ENCODE peak calls at places on chromosomes 13 and 19, in five cellular contexts. One of them, this sample, is unnamed.

GRCh38 chr13:97261254-97262015 is 39.3 kb downstream of the MBNL2 start:
- DNase-seq in EL: no peak
- DNase-seq in NCI-H82: no peak
- DNase-seq in stimulated activated CD8-positive, alpha-beta memory T cell treated with anti-CD3 and anti-CD28 coated beads, Interleukin-4, amount 100 ng/mL, for 1 hour: no peak
- DNase-seq in endothelial cell: no peak
- DNase-seq in this sample: no peak

GRCh38 chr13:110323172-110323851 is 16.2 kb downstream of the COL4A2 start:
- DNase-seq in endothelial cell: no peak
- DNase-seq in NCI-H82: no peak
- DNase-seq in stimulated activated CD8-positive, alpha-beta memory T cell treated with anti-CD3 and anti-CD28 coated beads, Interleukin-4, amount 100 ng/mL, for 1 hour: no peak
- DNase-seq in EL: peak
- DNase-seq in this sample: no peak

GRCh38 chr13:27770809-27771208 is 21.5 kb upstream of the GSX1 start:
- DNase-seq in EL: peak
- DNase-seq in NCI-H82: peak
- DNase-seq in stimulated activated CD8-positive, alpha-beta memory T cell treated with anti-CD3 and anti-CD28 coated beads, Interleukin-4, amount 100 ng/mL, for 1 hour: no peak
- DNase-seq in endothelial cell: peak
- DNase-seq in this sample: no peak

GRCh38 chr13:73765651-73766384 is 368.4 kb downstream of the KLF12 start:
- DNase-seq in EL: no peak
- DNase-seq in endothelial cell: peak
- DNase-seq in NCI-H82: peak
- DNase-seq in stimulated activated CD8-positive, alpha-beta memory T cell treated with anti-CD3 and anti-CD28 coated beads, Interleukin-4, amount 100 ng/mL, for 1 hour: peak
- DNase-seq in this sample: peak

GRCh38 chr13:99264053-99264452 is 5.9 kb upstream of the GPR18 start:
- DNase-seq in EL: no peak
- DNase-seq in NCI-H82: no peak
- DNase-seq in endothelial cell: no peak
- DNase-seq in stimulated activated CD8-positive, alpha-beta memory T cell treated with anti-CD3 and anti-CD28 coated beads, Interleukin-4, amount 100 ng/mL, for 1 hour: no peak
- DNase-seq in this sample: no peak

GRCh38 chr13:37192986-37193385 is 87.5 kb upstream of the CSNK1A1L start:
- DNase-seq in EL: no peak
- DNase-seq in NCI-H82: no peak
- DNase-seq in endothelial cell: no peak
- DNase-seq in stimulated activated CD8-positive, alpha-beta memory T cell treated with anti-CD3 and anti-CD28 coated beads, Interleukin-4, amount 100 ng/mL, for 1 hour: no peak
- DNase-seq in this sample: no peak

GRCh38 chr13:75797256-75797655 is 161.1 kb downstream of the LMO7 start:
- DNase-seq in NCI-H82: no peak
- DNase-seq in endothelial cell: no peak
- DNase-seq in EL: no peak
- DNase-seq in stimulated activated CD8-positive, alpha-beta memory T cell treated with anti-CD3 and anti-CD28 coated beads, Interleukin-4, amount 100 ng/mL, for 1 hour: no peak
- DNase-seq in this sample: no peak

GRCh38 chr13:109884462-109884861 is 98.1 kb upstream of the IRS2 start:
- DNase-seq in NCI-H82: no peak
- DNase-seq in EL: no peak
- DNase-seq in endothelial cell: no peak
- DNase-seq in stimulated activated CD8-positive, alpha-beta memory T cell treated with anti-CD3 and anti-CD28 coated beads, Interleukin-4, amount 100 ng/mL, for 1 hour: no peak
- DNase-seq in this sample: no peak

GRCh38 chr19:18596752-18597157 is 8.2 kb downstream of the REX1BD start:
- DNase-seq in NCI-H82: peak
- DNase-seq in stimulated activated CD8-positive, alpha-beta memory T cell treated with anti-CD3 and anti-CD28 coated beads, Interleukin-4, amount 100 ng/mL, for 1 hour: no peak
- DNase-seq in EL: peak
- DNase-seq in endothelial cell: no peak
- DNase-seq in this sample: no peak

GRCh38 chr19:38618590-38619360 is at the start of gene EIF3K:
- DNase-seq in stimulated activated CD8-positive, alpha-beta memory T cell treated with anti-CD3 and anti-CD28 coated beads, Interleukin-4, amount 100 ng/mL, for 1 hour: peak
- DNase-seq in EL: peak
- DNase-seq in NCI-H82: peak
- DNase-seq in endothelial cell: peak
- DNase-seq in this sample: peak

GRCh38 chr13:103692442-103692841 is 626.2 kb upstream of the SLC10A2 start:
- DNase-seq in EL: no peak
- DNase-seq in stimulated activated CD8-positive, alpha-beta memory T cell treated with anti-CD3 and anti-CD28 coated beads, Interleukin-4, amount 100 ng/mL, for 1 hour: no peak
- DNase-seq in endothelial cell: no peak
- DNase-seq in NCI-H82: no peak
- DNase-seq in this sample: no peak

GRCh38 chr19:10251792-10252694 is at the start of gene MRPL4:
- DNase-seq in EL: peak
- DNase-seq in stimulated activated CD8-positive, alpha-beta memory T cell treated with anti-CD3 and anti-CD28 coated beads, Interleukin-4, amount 100 ng/mL, for 1 hour: peak
- DNase-seq in NCI-H82: peak
- DNase-seq in endothelial cell: peak
- DNase-seq in this sample: peak

GRCh38 chr19:28578786-28579505 is 634.0 kb downstream of the UQCRFS1 start:
- DNase-seq in EL: peak
- DNase-seq in NCI-H82: no peak
- DNase-seq in endothelial cell: no peak
- DNase-seq in stimulated activated CD8-positive, alpha-beta memory T cell treated with anti-CD3 and anti-CD28 coated beads, Interleukin-4, amount 100 ng/mL, for 1 hour: no peak
- DNase-seq in this sample: no peak

GRCh38 chr19:3880471-3881271 is at the start of gene ATCAY:
- DNase-seq in NCI-H82: peak
- DNase-seq in endothelial cell: no peak
- DNase-seq in stimulated activated CD8-positive, alpha-beta memory T cell treated with anti-CD3 and anti-CD28 coated beads, Interleukin-4, amount 100 ng/mL, for 1 hour: no peak
- DNase-seq in EL: no peak
- DNase-seq in this sample: peak

GRCh38 chr19:32781280-32781679 is 61.7 kb downstream of the TDRD12 start:
- DNase-seq in stimulated activated CD8-positive, alpha-beta memory T cell treated with anti-CD3 and anti-CD28 coated beads, Interleukin-4, amount 100 ng/mL, for 1 hour: no peak
- DNase-seq in NCI-H82: no peak
- DNase-seq in endothelial cell: no peak
- DNase-seq in EL: no peak
- DNase-seq in this sample: no peak

GRCh38 chr19:532578-533484 is 1.3 kb downstream of the CDC34 start:
- DNase-seq in endothelial cell: peak
- DNase-seq in stimulated activated CD8-positive, alpha-beta memory T cell treated with anti-CD3 and anti-CD28 coated beads, Interleukin-4, amount 100 ng/mL, for 1 hour: no peak
- DNase-seq in NCI-H82: peak
- DNase-seq in EL: peak
- DNase-seq in this sample: peak

This sample was measured in NCI-H2171 treated with DMSO at 0.1 percent for 48 hours.